ENCODE peak calls at places on chromosomes 4 and X, in seven cellular contexts. K is stomach; G is NCI-H2171 treated with DMSO at 0.1 percent for 48 hours; S is NCI-H2029; V is mucosa of gallbladder; M is activated CD8-positive, alpha-beta memory T cell treated with anti-CD3 and anti-CD28 coated beads, Interleukin-2, amount 50 U/mL, for 48 hours; C is iPS DF 6.9. Z is an unnamed sample.

GRCh38 chrX:72475952-72476668 is 96.5 kb downstream of the HDAC8 start:
- DNase-seq in M (no peak), G (no peak), C (no peak), K (no peak), V (no peak), S (no peak), Z (no peak)

GRCh38 chrX:113828470-113828869 is 755.4 kb upstream of the HTR2C start:
- DNase-seq in M (no peak), C (no peak), G (no peak), V (no peak), S (no peak), K (no peak), Z (no peak)

GRCh38 chrX:151088221-151088620 is 88.2 kb upstream of the GPR50 start:
- DNase-seq in K (no peak), V (no peak), G (no peak), S (no peak), M (no peak), C (no peak), Z (no peak)

GRCh38 chrX:104166735-104167436 is 633 bp downstream of the FAM199X start:
- DNase-seq in V (peak), M (peak), C (no peak), S (no peak), K (no peak), G (no peak), Z (peak)

GRCh38 chr4:102129810-102130209 is 215.5 kb downstream of the SLC39A8 start:
- DNase-seq in K (no peak), V (no peak), M (no peak), S (no peak), C (no peak), G (no peak), Z (no peak)

GRCh38 chrX:39418132-39418935 is 617.1 kb downstream of the MID1IP1 start:
- DNase-seq in K (no peak), V (no peak), C (no peak), S (no peak), G (no peak), M (no peak), Z (no peak)

GRCh38 chrX:133726211-133726630 is 259.2 kb downstream of the GPC3 start:
- DNase-seq in V (no peak), S (peak), K (no peak), M (no peak), C (no peak), G (peak), Z (no peak)

GRCh38 chr4:123386608-123387007 is 10.0 kb upstream of the SPRY1 start:
- DNase-seq in M (no peak), K (no peak), G (no peak), V (no peak), C (no peak), S (no peak), Z (no peak)

GRCh38 chrX:123731987-123732678 is 719 bp downstream of the THOC2 start:
- DNase-seq in V (no peak), S (no peak), K (no peak), G (peak), C (no peak), M (peak), Z (no peak)

GRCh38 chr4:39937683-39938268 is 39.9 kb downstream of the PDS5A start:
- DNase-seq in G (no peak), K (no peak), V (no peak), C (no peak), M (no peak), S (no peak), Z (no peak)

GRCh38 chrX:64188901-64189300 is 16.6 kb downstream of the AMER1 start:
- DNase-seq in S (no peak), C (no peak), M (no peak), G (no peak), K (no peak), V (no peak), Z (no peak)

GRCh38 chrX:63784902-63785692 is at the start of gene ARHGEF9:
- DNase-seq in S (no peak), C (peak), G (no peak), V (no peak), K (peak), M (peak), Z (no peak)

GRCh38 chr4:3111461-3111860 is 37.0 kb downstream of the HTT start:
- DNase-seq in M (no peak), G (no peak), S (peak), V (no peak), K (no peak), C (no peak), Z (no peak)

GRCh38 chr4:52926575-52926974 is 64.5 kb downstream of the RASL11B start:
- DNase-seq in V (no peak), M (no peak), S (no peak), G (no peak), C (no peak), K (no peak), Z (no peak)

GRCh38 chr4:89100853-89101252 is 10.5 kb upstream of the TIGD2 start:
- DNase-seq in V (no peak), S (no peak), K (no peak), M (no peak), G (no peak), C (no peak), Z (no peak)

GRCh38 chr4:147799986-147800555 is 68.2 kb downstream of the ARHGAP10 start:
- DNase-seq in S (no peak), V (no peak), M (peak), G (no peak), K (no peak), C (no peak), Z (no peak)

GRCh38 chr4:144574509-144574908 is 71.4 kb upstream of the HHIP start:
- DNase-seq in V (no peak), C (no peak), G (no peak), M (no peak), S (no peak), K (no peak), Z (no peak)

GRCh38 chr4:38132140-38132673 is 172.0 kb downstream of the PTTG2 start:
- DNase-seq in C (no peak), S (no peak), V (peak), M (peak), G (no peak), K (no peak), Z (no peak)

GRCh38 chrX:11187001-11187400 is 75.9 kb downstream of the HCCS start:
- DNase-seq in G (no peak), C (no peak), M (no peak), K (no peak), S (no peak), V (no peak), Z (no peak)

GRCh38 chr4:3041192-3042142 is 32.9 kb downstream of the HTT-AS start:
- DNase-seq in C (no peak), S (no peak), V (peak), G (peak), M (peak), K (peak), Z (peak)

GRCh38 chr4:80876810-80877209 is 153.7 kb upstream of the BMP3 start:
- DNase-seq in V (no peak), C (no peak), K (no peak), S (no peak), M (no peak), G (no peak), Z (no peak)

GRCh38 chr4:2962099-2962455 is 1.1 kb downstream of the NOP14 start:
- DNase-seq in K (no peak), G (no peak), C (no peak), V (no peak), S (no peak), M (peak), Z (no peak)

Z was measured in head of caudate nucleus.